ENCODE peak calls at places on chromosome 21, in eight cellular contexts. F is AG08395; E is stimulated activated CD8-positive, alpha-beta memory T cell treated with anti-CD3 and anti-CD28 coated beads, Interleukin-15, amount 100 ng/mL, for 4 hours; S is GM12892; X is BJ; L is G401; J is amniotic stem cell; P is effector memory CD8-positive, alpha-beta T cell. O is an unnamed sample.

GRCh38 chr21:33265664-33266049 is 510 bp upstream of the IL10RB start:
- DNase-seq in F (no peak), E (no peak), S (no peak), X (no peak), L (no peak), J (no peak), P (no peak), O (no peak)

GRCh38 chr21:46552865-46553379 is 52.0 kb downstream of the S100B start:
- DNase-seq in F (no peak), E (no peak), S (no peak), X (no peak), L (no peak), J (no peak), P (no peak), O (no peak)

GRCh38 chr21:16554522-16554921 is 824.7 kb downstream of the USP25 start:
- DNase-seq in F (no peak), E (no peak), S (no peak), X (no peak), L (no peak), J (no peak), P (no peak), O (no peak)

GRCh38 chr21:14866859-14867560 is 197.8 kb downstream of the NRIP1 start:
- DNase-seq in F (no peak), E (no peak), S (no peak), X (no peak), L (no peak), J (no peak), P (no peak), O (no peak)

GRCh38 chr21:24112020-24112419 is 1495.3 kb downstream of the MRPL39 start:
- DNase-seq in F (no peak), E (no peak), S (no peak), X (no peak), L (no peak), J (no peak), P (no peak), O (no peak)

GRCh38 chr21:46213620-46214286 is 14.8 kb downstream of the LSS start:
- DNase-seq in F (no peak), E (no peak), S (no peak), X (no peak), L (peak), J (no peak), P (no peak), O (no peak)

GRCh38 chr21:45334591-45335081 is 46.9 kb upstream of the POFUT2 start:
- DNase-seq in F (no peak), E (no peak), S (no peak), X (no peak), L (no peak), J (no peak), P (no peak), O (no peak)

GRCh38 chr21:37531402-37532042 is 164.9 kb downstream of the DYRK1A start:
- DNase-seq in F (no peak), E (no peak), S (no peak), X (no peak), L (peak), J (no peak), P (no peak), O (no peak)

GRCh38 chr21:39452207-39452964 is 616 bp downstream of the SH3BGR start:
- DNase-seq in F (peak), E (no peak), S (no peak), X (peak), L (peak), J (no peak), P (no peak), O (no peak)

GRCh38 chr21:31862078-31862477 is 10.7 kb upstream of the HUNK start:
- DNase-seq in F (no peak), E (no peak), S (no peak), X (no peak), L (no peak), J (no peak), P (no peak), O (no peak)

GRCh38 chr21:39660596-39660995 is 47.9 kb downstream of the B3GALT5 start:
- DNase-seq in F (peak), E (no peak), S (no peak), X (peak), L (no peak), J (peak), P (no peak), O (no peak)

GRCh38 chr21:45973475-45974072 is 8.0 kb upstream of the COL6A1 start:
- DNase-seq in F (peak), E (peak), S (peak), X (no peak), L (peak), J (peak), P (peak), O (peak)

GRCh38 chr21:46060596-46061061 is 37.3 kb upstream of the COL6A2 start:
- DNase-seq in F (peak), E (no peak), S (no peak), X (peak), L (no peak), J (peak), P (no peak), O (no peak)

GRCh38 chr21:38416791-38417190 is 81.5 kb downstream of the ERG start:
- DNase-seq in F (no peak), E (no peak), S (no peak), X (no peak), L (no peak), J (no peak), P (no peak), O (no peak)

GRCh38 chr21:42351626-42352432 is 1.0 kb upstream of the TFF2 start:
- DNase-seq in F (no peak), E (no peak), S (no peak), X (no peak), L (no peak), J (no peak), P (no peak), O (no peak)

O was measured in T-helper 22 cell.